ENCODE peak calls at places on chromosomes 7 and 10, in nine cellular contexts. C is heart right ventricle; I is NCI-H2171; W is HEK293T; N is activated CD4-positive, CD25-positive, alpha-beta regulatory T cell treated with anti-CD3 and anti-CD28 coated beads, Interleukin-2, amount 50 U/mL, for 16 hours; G is lung; K is central memory CD4-positive, alpha-beta T cell; U is GM06990; H is AG08396. E is an unnamed sample.

GRCh38 chr7:99375070-99375807 is 709 bp downstream of the ARPC1B start:
- DNase-seq in N (peak), U (peak), W (peak), K (peak), H (peak), G (peak), I (peak), C (peak), E (peak)

GRCh38 chr7:43637114-43637806 is 54.4 kb downstream of the STK17A start:
- DNase-seq in H (no peak), K (peak), I (no peak), W (no peak), G (no peak), C (no peak), N (no peak), U (no peak), E (peak)

GRCh38 chr7:116392806-116393205 is 106.7 kb upstream of the CAV2 start:
- DNase-seq in G (no peak), C (no peak), N (no peak), K (no peak), H (no peak), I (no peak), W (no peak), U (no peak), E (no peak)

GRCh38 chr10:63264852-63265617 is 131.9 kb downstream of the NRBF2 start:
- DNase-seq in I (no peak), N (no peak), K (peak), W (peak), H (peak), U (no peak), G (no peak), C (peak), E (peak)

GRCh38 chr7:105010538-105011523 is 3.2 kb upstream of the KMT2E start:
- DNase-seq in W (no peak), H (no peak), I (no peak), U (no peak), C (no peak), G (no peak), N (no peak), K (no peak), E (peak)

GRCh38 chr10:30062090-30062489 is 2.7 kb upstream of the JCAD start:
- DNase-seq in K (no peak), U (no peak), W (no peak), G (no peak), H (peak), I (no peak), C (no peak), N (no peak), E (peak)

GRCh38 chr7:38141187-38141586 is 36.9 kb upstream of the STARD3NL start:
- DNase-seq in G (no peak), K (no peak), W (no peak), H (no peak), N (no peak), I (no peak), C (no peak), U (no peak), E (no peak)

GRCh38 chr7:39588401-39588800 is 22.2 kb downstream of the YAE1 start:
- DNase-seq in K (no peak), U (no peak), W (no peak), I (no peak), G (no peak), H (no peak), C (no peak), N (no peak), E (no peak)

GRCh38 chr10:45058580-45058979 is 57.9 kb downstream of the ZNF22 start:
- DNase-seq in G (no peak), K (no peak), H (no peak), W (no peak), U (no peak), C (no peak), N (no peak), I (no peak), E (no peak)

GRCh38 chr10:92662852-92663251 is 26.9 kb upstream of the HHEX start:
- DNase-seq in K (no peak), N (no peak), U (no peak), H (no peak), I (no peak), C (no peak), W (no peak), G (no peak), E (no peak)

GRCh38 chr7:79287976-79288375 is 165.5 kb downstream of the MAGI2 start:
- DNase-seq in N (no peak), I (no peak), K (no peak), H (no peak), U (no peak), G (no peak), W (no peak), C (no peak), E (no peak)

GRCh38 chr10:62018141-62018911 is 116.8 kb downstream of the ARID5B start:
- DNase-seq in N (no peak), G (no peak), H (no peak), U (no peak), I (no peak), C (no peak), W (no peak), K (no peak), E (no peak)

GRCh38 chr10:80415734-80416281 is 7.5 kb downstream of the PRXL2A start:
- DNase-seq in W (no peak), U (no peak), G (no peak), C (no peak), I (no peak), N (no peak), H (no peak), K (no peak), E (no peak)

GRCh38 chr10:92891885-92892705 is 43.8 kb downstream of the EXOC6 start:
- DNase-seq in U (no peak), W (peak), H (peak), G (peak), N (no peak), I (no peak), K (no peak), C (peak), E (peak)

GRCh38 chr7:94368371-94368791 is 26.3 kb upstream of the COL1A2 start:
- DNase-seq in C (peak), I (peak), H (peak), U (no peak), K (no peak), N (no peak), W (no peak), G (no peak), E (peak)

GRCh38 chr7:134452419-134452827 is 6.5 kb downstream of the AKR1B1 start:
- DNase-seq in W (no peak), U (no peak), K (no peak), C (peak), G (no peak), N (no peak), I (no peak), H (no peak), E (no peak)